ENCODE peak calls at places on chromosomes 7 and 10, in five cellular contexts. D is A549, V is HepG2, K is H1, G is GM12878. I is an unnamed sample.

GRCh38 chr7:636396-636795 is 90.1 kb upstream of the DNAAF5 start:
- DNase-seq in D (peak), V (peak), K (no peak), G (no peak), I (no peak)

GRCh38 chr7:148622887-148623585 is 32.5 kb downstream of the C7orf33 start:
- DNase-seq in D (no peak), V (no peak), K (no peak), G (no peak), I (no peak)

GRCh38 chr10:450463-450862 is 239.0 kb downstream of the DIP2C start:
- DNase-seq in D (no peak), V (no peak), K (no peak), G (no peak), I (no peak)

GRCh38 chr7:33501368-33501767 is 372.0 kb downstream of the BBS9 start:
- DNase-seq in D (no peak), V (no peak), K (no peak), G (no peak), I (no peak)

GRCh38 chr10:125925244-125925834 is 29.0 kb downstream of the FANK1 start:
- DNase-seq in D (no peak), V (no peak), K (no peak), G (no peak), I (no peak)

GRCh38 chr7:139657749-139658148 is 120.0 kb downstream of the HIPK2 start:
- DNase-seq in D (no peak), V (no peak), K (no peak), G (no peak), I (no peak)

GRCh38 chr7:116500071-116500853 is 724 bp downstream of the CAV2 start:
- DNase-seq in D (peak), V (no peak), K (no peak), G (no peak), I (peak)

GRCh38 chr10:454860-455259 is 234.6 kb downstream of the DIP2C start:
- DNase-seq in D (peak), V (no peak), K (no peak), G (no peak), I (peak)

GRCh38 chr7:140231779-140232491 is 55.2 kb upstream of the KDM7A start:
- DNase-seq in D (no peak), V (no peak), K (peak), G (no peak), I (no peak)

GRCh38 chr10:24844742-24845141 is 107.7 kb downstream of the PRTFDC1 start:
- DNase-seq in D (no peak), V (no peak), K (no peak), G (no peak), I (no peak)

GRCh38 chr10:7945469-7946187 is 108.9 kb upstream of the GATA3 start:
- DNase-seq in D (peak), V (peak), K (no peak), G (no peak), I (peak)

GRCh38 chr10:44143556-44143955 is 241.3 kb downstream of the CXCL12 start:
- DNase-seq in D (no peak), V (no peak), K (no peak), G (no peak), I (no peak)

GRCh38 chr10:125836746-125837145 is 13.4 kb downstream of the BCCIP start:
- DNase-seq in D (no peak), V (no peak), K (no peak), G (no peak), I (no peak)

GRCh38 chr10:60480865-60481563 is 91.3 kb upstream of the ANK3 start:
- DNase-seq in D (peak), V (no peak), K (no peak), G (no peak), I (peak)

GRCh38 chr10:32459072-32459703 is 13.2 kb downstream of the CCDC7 start:
- DNase-seq in D (no peak), V (no peak), K (no peak), G (no peak), I (no peak)

GRCh38 chr7:87152897-87153641 is 816 bp downstream of the DMTF1 start:
- DNase-seq in D (peak), V (peak), K (peak), G (no peak), I (peak)

GRCh38 chr10:122953827-122954730 is at the start of gene C10orf88:
- DNase-seq in D (peak), V (peak), K (peak), G (peak), I (peak)

GRCh38 chr7:123324283-123324682 is 124.5 kb upstream of the SLC13A1 start:
- DNase-seq in D (no peak), V (no peak), K (no peak), G (no peak), I (no peak)

GRCh38 chr10:3828404-3829192 is 43.6 kb upstream of the KLF6 start:
- DNase-seq in D (no peak), V (no peak), K (no peak), G (no peak), I (peak)

GRCh38 chr10:92757066-92757716 is 67.4 kb downstream of the HHEX start:
- DNase-seq in D (peak), V (peak), K (peak), G (peak), I (peak)

GRCh38 chr10:53827261-53827660 is 973.8 kb downstream of the PCDH15 start:
- DNase-seq in D (no peak), V (no peak), K (no peak), G (no peak), I (no peak)

GRCh38 chr10:96616961-96617360 is 30.1 kb upstream of the TM9SF3 start:
- DNase-seq in D (no peak), V (no peak), K (no peak), G (no peak), I (no peak)

GRCh38 chr7:106061301-106061979 is 50.7 kb downstream of the SYPL1 start:
- DNase-seq in D (no peak), V (no peak), K (no peak), G (no peak), I (no peak)

GRCh38 chr10:86969421-86970041 is 1.2 kb downstream of the ADIRF start:
- DNase-seq in D (no peak), V (no peak), K (peak), G (no peak), I (peak)

GRCh38 chr7:92634924-92635519 is 44.8 kb upstream of the FAM133B start:
- DNase-seq in D (peak), V (peak), K (no peak), G (no peak), I (peak)

GRCh38 chr10:1368772-1369171 is 312.6 kb downstream of the WDR37 start:
- DNase-seq in D (peak), V (peak), K (peak), G (no peak), I (no peak)

GRCh38 chr7:106367018-106367420 is 82.2 kb upstream of the NAMPT start:
- DNase-seq in D (no peak), V (peak), K (no peak), G (no peak), I (peak)

GRCh38 chr7:44097064-44097932 is 6.8 kb upstream of the AEBP1 start:
- DNase-seq in D (no peak), V (no peak), K (no peak), G (peak), I (no peak)

GRCh38 chr7:123935436-123936381 is 10.7 kb downstream of the SPAM1 start:
- DNase-seq in D (no peak), V (no peak), K (no peak), G (no peak), I (no peak)

GRCh38 chr10:106082865-106083264 is 1081.6 kb downstream of the SORCS1 start:
- DNase-seq in D (no peak), V (no peak), K (no peak), G (no peak), I (no peak)

GRCh38 chr7:27190284-27190748 is 5.3 kb upstream of the HOXA11 start:
- DNase-seq in D (no peak), V (no peak), K (peak), G (no peak), I (no peak)

GRCh38 chr7:55074008-55074499 is 55.2 kb downstream of the EGFR start:
- DNase-seq in D (peak), V (peak), K (no peak), G (peak), I (peak)

GRCh38 chr10:17216217-17216900 is 11.7 kb upstream of the VIM start:
- DNase-seq in D (peak), V (peak), K (no peak), G (peak), I (peak)

GRCh38 chr7:44372560-44373417 is 47.4 kb upstream of the CAMK2B start:
- DNase-seq in D (peak), V (no peak), K (no peak), G (no peak), I (no peak)

GRCh38 chr10:12489806-12490205 is 140.5 kb downstream of the CAMK1D start:
- DNase-seq in D (no peak), V (no peak), K (no peak), G (no peak), I (no peak)
- TF ChIP-seq RAD21 in D (no peak), V (no peak), K (no peak), G (no peak), I (no peak)

GRCh38 chr7:135147341-135147898 is 452 bp upstream of the TMEM140 start:
- DNase-seq in D (no peak), V (no peak), K (no peak), G (no peak), I (peak)

GRCh38 chr7:135150072-135150782 is 2.4 kb downstream of the TMEM140 start:
- DNase-seq in D (no peak), V (no peak), K (no peak), G (no peak), I (no peak)

GRCh38 chr7:135143874-135144668 is 3.8 kb upstream of the TMEM140 start:
- DNase-seq in D (no peak), V (no peak), K (no peak), G (no peak), I (no peak)

GRCh38 chr7:135151162-135151932 is 3.5 kb downstream of the TMEM140 start:
- DNase-seq in D (no peak), V (no peak), K (no peak), G (no peak), I (no peak)

GRCh38 chr7:135147899-135148721 is at the start of gene TMEM140:
- DNase-seq in D (peak), V (peak), K (no peak), G (peak), I (peak)
- TF ChIP-seq RAD21 in D (no peak), V (no peak), K (no peak), G (peak), I (no peak)

GRCh38 chr10:12844796-12845524 is 156.6 kb downstream of the CCDC3 start:
- DNase-seq in D (peak), V (peak), K (no peak), G (no peak), I (peak)
- TF ChIP-seq RAD21 in D (no peak), V (no peak), K (no peak), G (no peak), I (no peak)

GRCh38 chr7:150800576-150801241 is at the start of gene TMEM176A:
- DNase-seq in D (no peak), V (no peak), K (peak), G (no peak), I (no peak)
- TF ChIP-seq RAD21 in D (no peak), V (no peak), K (no peak), G (no peak), I (no peak)

GRCh38 chr7:80659120-80660055 is 20.9 kb downstream of the CD36 start:
- DNase-seq in D (peak), V (peak), K (no peak), G (no peak), I (peak)
- TF ChIP-seq RAD21 in D (peak), V (no peak), K (peak), G (peak), I (peak)

DNA sequence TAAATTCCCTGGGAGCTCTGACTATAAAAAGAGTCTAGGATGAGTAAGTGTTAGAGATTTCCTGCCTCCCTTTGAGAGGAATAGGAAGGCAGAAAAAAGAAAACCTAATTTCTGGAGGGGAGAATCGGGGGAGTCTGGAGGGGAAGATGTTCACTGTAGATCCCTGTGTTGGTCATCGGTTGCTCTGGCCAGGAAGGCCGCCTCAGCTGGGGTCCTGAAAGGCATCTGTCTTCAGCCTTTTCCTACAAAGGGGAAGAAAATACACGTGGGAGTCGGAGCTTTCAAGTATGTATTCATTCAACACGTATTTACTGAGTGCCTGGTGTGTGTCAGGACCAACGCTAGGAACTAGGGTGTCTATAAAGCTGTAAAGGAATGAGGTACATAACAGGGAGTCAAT is 101.2 kb downstream of the ICA1 start:
- DNase-seq in D (no peak), V (no peak), K (no peak), G (no peak), I (no peak)
- TF ChIP-seq RAD21 in D (no peak), V (no peak), K (no peak), G (no peak), I (no peak)

GRCh38 chr7:47404005-47404404 is 177.9 kb downstream of the TNS3 start:
- DNase-seq in D (no peak), V (no peak), K (no peak), G (no peak), I (peak)
- TF ChIP-seq RAD21 in D (no peak), V (no peak), K (no peak), G (no peak), I (no peak)

DNA sequence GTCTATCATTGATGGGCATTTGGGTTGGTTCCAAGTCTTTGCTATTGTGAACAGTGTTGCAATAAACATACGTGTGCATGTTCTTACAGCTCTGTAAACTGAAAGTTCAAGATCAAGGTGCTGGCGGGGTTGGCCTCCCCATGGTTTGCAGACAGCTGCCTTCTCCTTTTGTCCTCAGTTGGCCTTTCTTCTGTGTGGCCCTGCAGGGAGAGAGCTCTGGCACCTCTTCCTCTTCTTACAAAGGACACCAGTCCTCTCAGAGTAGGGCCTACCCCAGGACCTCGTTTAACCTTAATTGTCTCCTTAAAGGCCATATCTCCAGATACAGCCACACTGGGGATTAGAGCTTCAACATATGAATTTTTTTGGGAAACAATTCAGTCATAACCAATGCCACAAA is 462.7 kb downstream of the TCERG1L start:
- DNase-seq in D (no peak), V (no peak), K (no peak), G (no peak), I (no peak)
- TF ChIP-seq RAD21 in D (no peak), V (no peak), K (no peak), G (no peak), I (no peak)

I was measured in IMR-90.